ENCODE peak calls at places on chromosome 3, in five cellular contexts. X is GM06990, H is upper lobe of right lung, T is AG09309, O is stomach. B is an unnamed sample.

GRCh38 chr3:59573911-59574310 is 524.1 kb upstream of the CFAP20DC start:
- DNase-seq in X (no peak), H (no peak), T (peak; percentile 52), O (no peak), B (no peak)

GRCh38 chr3:140883428-140883827 is 58.2 kb upstream of the SLC25A36 start:
- DNase-seq in X (no peak), H (no peak), T (no peak), O (no peak), B (no peak)

GRCh38 chr3:45462522-45463262 is 74.3 kb downstream of the LARS2 start:
- DNase-seq in X (peak; percentile 24), H (no peak), T (no peak), O (no peak), B (no peak)

GRCh38 chr3:182631183-182632076 is 161.9 kb upstream of the ATP11B start:
- DNase-seq in X (no peak), H (no peak), T (no peak), O (no peak), B (no peak)

GRCh38 chr3:119627461-119627860 is 29.8 kb downstream of the PLA1A start:
- DNase-seq in X (peak; percentile 63), H (peak; percentile 75), T (no peak), O (no peak), B (no peak)

GRCh38 chr3:175445741-175446140 is 586.6 kb downstream of the NAALADL2 start:
- DNase-seq in X (no peak), H (no peak), T (no peak), O (no peak), B (no peak)

GRCh38 chr3:74789111-74789510 is 174.7 kb upstream of the CNTN3 start:
- DNase-seq in X (no peak), H (no peak), T (peak; percentile 8), O (no peak), B (no peak)

GRCh38 chr3:175980731-175981130 is 1121.6 kb downstream of the NAALADL2 start:
- DNase-seq in X (no peak), H (no peak), T (peak; percentile 34), O (no peak), B (no peak)

GRCh38 chr3:4525555-4526238 is 32.5 kb downstream of the ITPR1 start:
- DNase-seq in X (no peak), H (no peak), T (no peak), O (no peak), B (no peak)

GRCh38 chr3:55571913-55572312 is 84.8 kb upstream of the WNT5A start:
- DNase-seq in X (no peak), H (peak; percentile 65), T (no peak), O (no peak), B (no peak)

GRCh38 chr3:45026038-45026437 is at the start of gene CLEC3B:
- DNase-seq in X (no peak), H (peak; percentile 65), T (no peak), O (no peak), B (no peak)

GRCh38 chr3:177193706-177194268 is 3.5 kb downstream of the TBL1XR1 start:
- DNase-seq in X (no peak), H (no peak), T (no peak), O (no peak), B (no peak)

GRCh38 chr3:172606021-172606420 is 82.8 kb upstream of the TNFSF10 start:
- DNase-seq in X (no peak), H (no peak), T (no peak), O (no peak), B (no peak)

GRCh38 chr3:29627136-29628117 is 346.6 kb downstream of the RBMS3 start:
- DNase-seq in X (no peak), H (no peak), T (no peak), O (no peak), B (no peak)

GRCh38 chr3:63562323-63562722 is 90.2 kb upstream of the SNTN start:
- DNase-seq in X (no peak), H (no peak), T (no peak), O (no peak), B (no peak)
- TF ChIP-seq CTCF in X (no peak), H (no peak), T (no peak), O (no peak), B (no peak)

GRCh38 chr3:94305835-94306685 is 243.2 kb downstream of the NSUN3 start:
- DNase-seq in X (no peak), H (no peak), T (no peak), O (no peak), B (no peak)

GRCh38 chr3:94304953-94305352 is 242.1 kb downstream of the NSUN3 start:
- DNase-seq in X (no peak), H (no peak), T (no peak), O (no peak), B (no peak)

GRCh38 chr3:94303266-94303665 is 240.4 kb downstream of the NSUN3 start:
- DNase-seq in X (no peak), H (no peak), T (no peak), O (no peak), B (no peak)

GRCh38 chr3:94301346-94301745 is 238.5 kb downstream of the NSUN3 start:
- DNase-seq in X (no peak), H (no peak), T (no peak), O (no peak), B (no peak)

DNA sequence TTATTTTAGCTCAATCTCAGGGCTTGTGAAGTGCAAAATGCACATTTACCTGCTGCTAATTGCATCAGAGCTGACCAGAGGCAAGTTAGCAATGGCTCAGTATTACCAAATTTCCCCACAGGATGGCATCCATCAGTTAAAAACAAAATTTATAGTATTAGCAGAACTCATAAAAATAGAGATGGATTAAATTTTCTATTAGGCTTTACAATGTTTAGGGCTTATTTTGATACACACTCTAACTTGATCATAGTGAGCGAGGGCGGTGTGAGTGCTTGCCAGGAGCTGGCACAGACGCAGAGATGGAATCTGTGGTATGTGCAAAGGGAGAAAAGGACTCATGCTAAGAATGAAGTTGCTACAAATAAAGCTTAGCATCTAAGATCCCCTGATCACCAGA is 241.0 kb downstream of the NSUN3 start:
- DNase-seq in X (no peak), H (no peak), T (no peak), O (no peak), B (no peak)
- TF ChIP-seq CTCF in X (no peak), H (no peak), T (no peak), O (no peak), B (no peak)

DNA sequence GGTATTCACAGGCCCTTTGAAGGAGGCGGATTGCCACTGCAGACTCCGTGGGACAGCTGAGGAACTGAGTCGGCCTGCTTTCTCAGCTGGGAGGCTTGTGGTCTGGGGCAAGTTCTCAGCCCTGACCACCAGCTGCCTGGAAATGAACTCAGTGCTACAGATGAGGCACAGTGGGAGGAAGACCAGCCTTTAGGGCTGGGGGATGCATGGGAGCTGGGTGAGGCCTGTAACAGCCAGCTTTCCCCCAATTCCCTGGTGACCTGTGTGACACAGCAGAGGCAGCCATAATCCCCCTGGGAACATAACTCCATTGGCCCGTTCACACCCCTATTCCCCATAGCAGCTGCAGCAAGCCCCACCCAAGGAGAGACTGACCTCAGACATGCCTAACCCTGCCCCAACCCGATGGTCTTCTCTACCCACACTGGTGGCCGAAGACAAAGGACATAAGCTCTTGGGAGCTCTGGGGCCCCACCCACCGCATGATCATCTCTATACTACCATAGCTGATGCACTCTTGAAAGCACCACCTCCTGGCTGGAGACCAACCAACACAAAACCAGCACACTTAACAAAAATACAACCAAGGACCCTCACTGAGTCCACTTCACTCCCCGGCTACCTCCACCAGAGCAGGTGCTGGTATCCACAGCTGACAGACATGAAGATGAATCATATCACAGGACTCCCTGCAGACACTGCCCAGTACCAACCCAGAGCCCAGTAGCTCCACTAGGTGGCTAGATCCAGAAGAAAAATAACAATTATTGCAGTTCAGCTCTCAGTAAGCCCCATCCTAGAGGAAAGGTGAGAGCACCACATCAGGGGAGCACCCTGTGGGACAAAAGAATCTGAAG is 24.9 kb downstream of the ZMAT3 start:
- DNase-seq in X (peak; percentile 60), H (no peak), T (no peak), O (no peak), B (no peak)
- TF ChIP-seq CTCF in X (peak; percentile 31), H (no peak), T (peak; percentile 28), O (no peak), B (peak; percentile 8)

DNA sequence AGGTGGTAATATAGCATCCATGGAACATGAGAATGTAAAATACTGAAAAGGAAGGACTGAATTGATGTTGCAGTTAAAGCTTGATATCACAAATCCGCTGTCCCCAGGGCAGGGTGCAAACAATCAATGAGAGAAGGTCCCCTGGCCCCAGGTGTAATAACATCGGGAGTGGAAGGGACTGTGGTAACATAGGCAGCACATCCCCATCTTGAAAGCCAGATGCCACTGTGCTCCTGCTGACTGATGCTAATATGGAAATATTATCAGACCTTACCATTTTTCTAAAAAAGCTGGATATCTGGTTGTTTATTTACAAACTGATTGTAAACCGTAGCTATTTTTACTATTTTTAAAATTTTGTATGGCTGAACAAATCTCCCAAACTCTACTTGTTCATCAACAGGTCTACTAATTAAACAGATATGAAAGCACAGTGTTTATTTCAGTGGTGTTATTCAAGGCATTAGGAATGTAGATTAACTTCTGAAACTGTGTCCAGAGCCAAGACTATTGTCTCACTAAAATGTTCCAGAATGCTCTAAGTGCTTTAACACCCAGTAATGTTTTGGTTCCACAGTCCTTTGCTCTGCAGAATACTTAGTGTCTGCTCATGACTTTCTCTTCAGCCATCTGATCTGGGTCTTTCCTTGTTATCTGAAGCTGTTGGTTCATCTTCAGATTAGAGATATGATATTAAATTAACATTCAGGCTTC is 386.0 kb upstream of the RARB start:
- DNase-seq in X (no peak), H (no peak), T (no peak), O (no peak), B (no peak)
- TF ChIP-seq CTCF in X (no peak), H (no peak), T (no peak), O (no peak), B (no peak)

GRCh38 chr3:155934215-155934614 is 63.8 kb downstream of the GMPS start:
- DNase-seq in X (no peak), H (no peak), T (no peak), O (no peak), B (no peak)
- TF ChIP-seq CTCF in X (no peak), H (no peak), T (peak; percentile 3), O (no peak), B (no peak)

B was measured in GM13977.